ENCODE peak calls at places on chromosome 16, in five cellular contexts. G is H1, N is neuronal stem cell, B is mesenchymal stem cell, W is trophoblast cell. A is an unnamed sample.

GRCh38 chr16:67544329-67544841 is 15.8 kb downstream of the RIPOR1 start:
- DNase-seq in G (no peak), N (no peak), B (no peak), W (peak), A (peak)

GRCh38 chr16:23859713-23860269 is 24.0 kb downstream of the PRKCB start:
- DNase-seq in G (no peak), N (no peak), B (no peak), W (no peak), A (no peak)

GRCh38 chr16:14151256-14152030 is 80.3 kb downstream of the MRTFB start:
- DNase-seq in G (no peak), N (no peak), B (peak), W (no peak), A (no peak)

GRCh38 chr16:57997528-57998265 is 2.8 kb downstream of the ZNF319 start:
- DNase-seq in G (no peak), N (no peak), B (no peak), W (no peak), A (no peak)

GRCh38 chr16:30951785-30952184 is 2.9 kb downstream of the ORAI3 start:
- DNase-seq in G (no peak), N (no peak), B (no peak), W (no peak), A (no peak)

GRCh38 chr16:24841291-24841690 is 4.5 kb upstream of the SLC5A11 start:
- DNase-seq in G (no peak), N (no peak), B (no peak), W (peak), A (no peak)

GRCh38 chr16:2275476-2276450 is 7.8 kb upstream of the RNPS1 start:
- DNase-seq in G (no peak), N (no peak), B (no peak), W (no peak), A (no peak)

GRCh38 chr16:11583171-11583570 is 3.5 kb downstream of the LITAF start:
- DNase-seq in G (no peak), N (no peak), B (peak), W (no peak), A (no peak)

GRCh38 chr16:86773339-86773715 is 195.0 kb downstream of the FOXL1 start:
- DNase-seq in G (no peak), N (no peak), B (no peak), W (no peak), A (no peak)

GRCh38 chr16:20614201-20615141 is 38.3 kb upstream of the ACSM2B start:
- DNase-seq in G (no peak), N (no peak), B (no peak), W (no peak), A (no peak)

GRCh38 chr16:11320170-11320569 is 25.1 kb upstream of the RMI2 start:
- DNase-seq in G (no peak), N (no peak), B (no peak), W (no peak), A (no peak)

GRCh38 chr16:1961651-1962067 is 2.3 kb downstream of the NDUFB10 start:
- DNase-seq in G (no peak), N (no peak), B (no peak), W (no peak), A (no peak)

GRCh38 chr16:4882633-4883285 is 35.5 kb downstream of the UBN1 start:
- DNase-seq in G (no peak), N (no peak), B (peak), W (no peak), A (no peak)

GRCh38 chr16:75624921-75625334 is 1.8 kb upstream of the ADAT1 start:
- DNase-seq in G (no peak), N (no peak), B (peak), W (peak), A (no peak)

GRCh38 chr16:87721622-87722565 is 43.9 kb downstream of the KLHDC4 start:
- DNase-seq in G (no peak), N (no peak), B (no peak), W (no peak), A (no peak)

GRCh38 chr16:17194190-17194780 is 276.5 kb downstream of the XYLT1 start:
- DNase-seq in G (peak), N (peak), B (no peak), W (peak), A (peak)

GRCh38 chr16:21698169-21699032 is 34.6 kb downstream of the OTOA start:
- DNase-seq in G (no peak), N (no peak), B (no peak), W (no peak), A (no peak)

GRCh38 chr16:75064403-75065148 is 52.0 kb downstream of the LDHD start:
- DNase-seq in G (no peak), N (no peak), B (no peak), W (no peak), A (no peak)

GRCh38 chr16:11030990-11031510 is 86.7 kb downstream of the CLEC16A start:
- DNase-seq in G (no peak), N (no peak), B (no peak), W (no peak), A (no peak)

GRCh38 chr16:69741951-69742904 is 12.5 kb downstream of the NOB1 start:
- DNase-seq in G (no peak), N (no peak), B (peak), W (peak), A (no peak)

DNA sequence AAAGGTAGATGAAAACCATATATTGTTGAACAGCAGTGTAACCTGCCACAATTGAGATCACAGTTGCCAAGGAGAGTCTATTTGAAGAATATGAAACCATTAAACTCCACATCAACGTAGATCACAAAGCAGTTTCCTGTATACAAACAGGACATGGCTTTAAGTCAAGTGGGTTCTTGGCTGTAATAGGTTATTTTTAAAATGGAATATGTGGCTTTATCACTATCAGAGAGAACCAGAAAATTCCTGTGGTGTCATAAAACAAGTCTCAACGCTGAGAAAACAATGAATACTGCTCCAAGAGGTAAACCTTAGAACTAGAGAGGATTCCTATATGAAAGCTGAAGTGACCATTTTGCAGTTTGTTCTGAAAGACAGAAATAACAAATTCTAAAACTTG is 999.7 kb downstream of the CDH11 start:
- DNase-seq in G (no peak), N (no peak), B (peak), W (no peak), A (no peak)
- H2BK12ac ChIP-seq in G (no peak), N (no peak), B (no peak), W (no peak), A (no peak)

GRCh38 chr16:27642753-27643152 is 92.8 kb downstream of the KATNIP start:
- DNase-seq in G (no peak), N (no peak), B (peak), W (peak), A (peak)

GRCh38 chr16:27644165-27644564 is 94.2 kb downstream of the KATNIP start:
- DNase-seq in G (no peak), N (no peak), B (no peak), W (no peak), A (no peak)

GRCh38 chr16:27650073-27650701 is 100.2 kb downstream of the KATNIP start:
- DNase-seq in G (no peak), N (no peak), B (no peak), W (peak), A (no peak)

GRCh38 chr16:27649021-27649420 is 99.1 kb downstream of the KATNIP start:
- DNase-seq in G (no peak), N (no peak), B (no peak), W (peak), A (no peak)

DNA sequence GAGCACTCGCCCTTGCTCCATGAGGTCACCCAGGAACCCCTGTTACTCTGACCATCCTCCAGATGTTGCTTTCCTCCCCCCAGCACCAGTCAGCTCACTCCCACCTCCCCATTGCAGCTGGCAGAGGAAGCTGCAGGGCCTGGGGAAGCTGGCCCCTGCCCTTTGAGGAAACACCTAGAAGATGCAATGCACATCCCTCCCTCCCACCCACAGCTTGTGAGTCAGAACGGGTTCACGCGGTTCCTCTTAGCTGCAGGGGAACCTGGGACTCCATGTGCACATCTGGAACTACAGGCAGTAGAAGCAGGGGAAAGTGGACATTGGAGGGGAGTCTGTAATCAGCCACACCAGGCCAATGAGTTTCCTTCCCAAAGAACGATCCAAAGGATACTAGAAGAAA is 96.9 kb downstream of the KATNIP start:
- DNase-seq in G (no peak), N (no peak), B (no peak), W (no peak), A (no peak)
- H3K14ac ChIP-seq in G (no peak), N (no peak), B (no peak), W (no peak), A (no peak)

GRCh38 chr16:47132310-47132709 is 11.4 kb downstream of the NETO2 start:
- DNase-seq in G (no peak), N (no peak), B (no peak), W (no peak), A (no peak)

GRCh38 chr16:47134550-47134949 is 9.2 kb downstream of the NETO2 start:
- DNase-seq in G (no peak), N (no peak), B (no peak), W (no peak), A (no peak)

GRCh38 chr16:47139561-47140185 is 4.1 kb downstream of the NETO2 start:
- DNase-seq in G (no peak), N (no peak), B (peak), W (no peak), A (no peak)

GRCh38 chr16:47140686-47141085 is 3.1 kb downstream of the NETO2 start:
- DNase-seq in G (no peak), N (no peak), B (no peak), W (no peak), A (no peak)

GRCh38 chr16:47136101-47136820 is 7.5 kb downstream of the NETO2 start:
- DNase-seq in G (no peak), N (no peak), B (peak), W (no peak), A (no peak)
- H2BK12ac ChIP-seq in G (no peak), N (no peak), B (no peak), W (no peak), A (no peak)

GRCh38 chr16:84833542-84834402 is 14.0 kb downstream of the CRISPLD2 start:
- DNase-seq in G (no peak), N (no peak), B (no peak), W (no peak), A (no peak)

GRCh38 chr16:84836967-84837366 is 17.2 kb downstream of the CRISPLD2 start:
- DNase-seq in G (no peak), N (no peak), B (no peak), W (no peak), A (no peak)

GRCh38 chr16:84838383-84838948 is 18.7 kb downstream of the CRISPLD2 start:
- DNase-seq in G (no peak), N (no peak), B (no peak), W (no peak), A (no peak)

GRCh38 chr16:84834403-84834772 is 14.6 kb downstream of the CRISPLD2 start:
- DNase-seq in G (no peak), N (no peak), B (no peak), W (peak), A (no peak)

DNA sequence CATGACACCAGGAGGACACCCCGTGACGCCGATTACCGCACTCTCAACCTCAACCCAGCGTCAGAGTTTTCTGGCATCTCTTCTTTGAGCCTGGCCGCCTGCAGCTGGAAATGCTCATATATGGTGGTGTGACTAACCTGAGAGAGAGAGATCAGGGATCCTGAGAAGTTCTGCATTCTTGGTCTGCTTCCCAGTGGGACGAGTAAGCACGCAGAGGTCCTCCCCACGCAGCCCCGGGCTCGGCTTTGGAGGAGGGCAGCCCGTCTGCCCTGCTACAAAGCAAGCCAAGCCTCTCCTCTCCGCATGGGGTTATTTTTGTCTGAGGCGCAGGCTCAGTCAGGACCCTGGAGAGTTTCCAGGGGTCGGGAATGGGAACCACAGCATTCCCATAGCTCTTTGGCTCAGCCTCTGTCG is 16.5 kb downstream of the CRISPLD2 start:
- DNase-seq in G (peak), N (peak), B (peak), W (no peak), A (peak)
- H3K14ac ChIP-seq in G (no peak), N (no peak), B (no peak), W (no peak), A (no peak)

GRCh38 chr16:89553733-89554132 is 6.7 kb upstream of the RPL13 start:
- DNase-seq in G (no peak), N (no peak), B (no peak), W (no peak), A (no peak)
- H2BK12ac ChIP-seq in G (no peak), N (no peak), B (no peak), W (no peak), A (no peak)

GRCh38 chr16:83802135-83802534 is 5.6 kb upstream of the HSBP1 start:
- DNase-seq in G (no peak), N (no peak), B (peak), W (peak), A (no peak)
- H3K14ac ChIP-seq in G (no peak), N (no peak), B (no peak), W (no peak), A (no peak)

A was measured in H9.